ENCODE peak calls at places on chromosomes 11 and 22, in six cellular contexts. M is WTC11, G is left ventricle myocardium inferior, U is endodermal cell, X is osteocyte, K is brain microvascular endothelial cell. R is an unnamed sample.

GRCh38 chr11:126339866-126340434 is 15.5 kb upstream of the ST3GAL4 start:
- DNase-seq in M (no peak), K (no peak), G (peak), X (no peak), U (no peak), R (no peak)

GRCh38 chr11:59669611-59670009 is 773 bp upstream of the PATL1 start:
- DNase-seq in K (peak), X (no peak), U (no peak), G (peak), M (peak), R (peak)

GRCh38 chr11:75055511-75055910 is 41.2 kb downstream of the OR2AT4 start:
- DNase-seq in U (no peak), K (no peak), X (no peak), G (no peak), M (no peak), R (no peak)

GRCh38 chr11:81959341-81959740 is 774.3 kb downstream of the FAM181B start:
- DNase-seq in U (peak), G (no peak), X (no peak), M (peak), K (peak), R (no peak)

GRCh38 chr22:27998511-27999410 is 79.7 kb upstream of the PITPNB start:
- DNase-seq in K (no peak), M (no peak), X (no peak), G (peak), U (no peak), R (no peak)

GRCh38 chr11:67631427-67631826 is 1.7 kb upstream of the NUDT8 start:
- DNase-seq in X (no peak), M (peak), U (peak), G (no peak), K (no peak), R (no peak)

GRCh38 chr11:69409812-69410645 is 71.4 kb upstream of the LINC01488 start:
- DNase-seq in K (no peak), M (no peak), X (no peak), G (no peak), U (no peak), R (no peak)

GRCh38 chr22:24694971-24695928 is 79.3 kb downstream of the PIWIL3 start:
- DNase-seq in K (no peak), U (peak), G (no peak), X (no peak), M (peak), R (no peak)

GRCh38 chr22:22927196-22927887 is 39.7 kb downstream of the IGLL5 start:
- DNase-seq in K (no peak), G (no peak), U (no peak), X (no peak), M (no peak), R (peak)

GRCh38 chr11:121965330-121965729 is 150.7 kb downstream of the BLID start:
- DNase-seq in M (no peak), K (peak), X (no peak), U (no peak), G (peak), R (peak)

GRCh38 chr11:76636826-76637460 is 33.6 kb downstream of the LRRC32 start:
- DNase-seq in M (no peak), X (peak), K (no peak), U (no peak), G (no peak), R (no peak)

GRCh38 chr11:58061813-58062212 is 31.1 kb downstream of the OR6Q1 start:
- DNase-seq in X (no peak), K (peak), U (no peak), M (no peak), G (no peak), R (peak)

GRCh38 chr11:31779268-31779879 is 31.7 kb downstream of the PAX6 start:
- DNase-seq in G (no peak), M (no peak), K (peak), X (no peak), U (no peak), R (peak)

GRCh38 chr11:85970593-85970992 is 98.3 kb downstream of the PICALM start:
- DNase-seq in K (no peak), G (no peak), M (no peak), U (no peak), X (no peak), R (no peak)

GRCh38 chr11:64810891-64811272 is 531 bp upstream of the MEN1 start:
- DNase-seq in K (peak), M (peak), G (no peak), U (no peak), X (no peak), R (no peak)

GRCh38 chr11:62545437-62546243 is 966 bp downstream of the AHNAK start:
- DNase-seq in G (peak), U (peak), K (peak), X (peak), M (peak), R (peak)

GRCh38 chr11:107928767-107929507 is 689 bp downstream of the RAB39A start:
- DNase-seq in K (no peak), M (peak), U (peak), G (peak), X (no peak), R (no peak)

GRCh38 chr11:693415-693831 is 1.6 kb downstream of the DEAF1 start:
- DNase-seq in X (no peak), G (no peak), M (no peak), K (no peak), U (no peak), R (no peak)

GRCh38 chr11:84906995-84907394 is 720.1 kb downstream of the DLG2 start:
- DNase-seq in K (peak), U (no peak), M (no peak), X (no peak), G (no peak), R (no peak)

GRCh38 chr11:78244546-78245315 is 56.0 kb downstream of the USP35 start:
- DNase-seq in K (no peak), M (no peak), X (no peak), G (no peak), U (no peak), R (peak)

GRCh38 chr11:46977038-46977818 is 40.7 kb downstream of the CSTPP1 start:
- DNase-seq in G (no peak), U (peak), X (no peak), K (no peak), M (peak), R (no peak)

GRCh38 chr11:118634435-118635236 is 27.2 kb downstream of the PHLDB1 start:
- DNase-seq in M (peak), X (no peak), K (no peak), U (peak), G (peak), R (no peak)

GRCh38 chr11:75167617-75168016 is 16.7 kb downstream of the SLCO2B1 start:
- DNase-seq in U (no peak), G (no peak), X (no peak), M (no peak), K (no peak), R (no peak)

GRCh38 chr11:63762662-63763505 is 5.7 kb downstream of the ZFTA start:
- DNase-seq in X (no peak), K (no peak), U (peak), M (peak), G (peak), R (no peak)

DNA sequence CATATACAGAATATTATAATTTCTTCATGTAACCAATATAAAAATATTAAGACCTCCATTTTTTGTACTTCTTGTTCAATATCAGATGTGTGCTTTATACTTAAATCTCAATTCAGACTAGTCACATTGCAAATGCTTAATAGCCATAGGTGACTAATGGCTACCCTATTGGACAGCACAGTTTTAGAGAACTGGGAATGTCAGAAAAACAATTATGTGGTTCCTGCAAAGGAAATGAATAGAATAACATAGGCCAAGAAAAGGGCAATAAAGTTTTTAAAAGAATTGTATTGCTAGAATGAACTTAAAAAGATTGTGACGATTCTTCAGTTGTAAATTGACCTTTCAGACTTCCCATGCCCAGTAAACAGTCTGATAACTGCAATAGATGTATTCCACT is 843.0 kb downstream of the METTL15 start:
- DNase-seq in U (no peak), K (no peak), G (no peak), X (no peak), M (no peak), R (no peak)
- TF ChIP-seq CTCF in U (no peak), K (no peak), G (no peak), X (no peak), M (no peak), R (no peak)

DNA sequence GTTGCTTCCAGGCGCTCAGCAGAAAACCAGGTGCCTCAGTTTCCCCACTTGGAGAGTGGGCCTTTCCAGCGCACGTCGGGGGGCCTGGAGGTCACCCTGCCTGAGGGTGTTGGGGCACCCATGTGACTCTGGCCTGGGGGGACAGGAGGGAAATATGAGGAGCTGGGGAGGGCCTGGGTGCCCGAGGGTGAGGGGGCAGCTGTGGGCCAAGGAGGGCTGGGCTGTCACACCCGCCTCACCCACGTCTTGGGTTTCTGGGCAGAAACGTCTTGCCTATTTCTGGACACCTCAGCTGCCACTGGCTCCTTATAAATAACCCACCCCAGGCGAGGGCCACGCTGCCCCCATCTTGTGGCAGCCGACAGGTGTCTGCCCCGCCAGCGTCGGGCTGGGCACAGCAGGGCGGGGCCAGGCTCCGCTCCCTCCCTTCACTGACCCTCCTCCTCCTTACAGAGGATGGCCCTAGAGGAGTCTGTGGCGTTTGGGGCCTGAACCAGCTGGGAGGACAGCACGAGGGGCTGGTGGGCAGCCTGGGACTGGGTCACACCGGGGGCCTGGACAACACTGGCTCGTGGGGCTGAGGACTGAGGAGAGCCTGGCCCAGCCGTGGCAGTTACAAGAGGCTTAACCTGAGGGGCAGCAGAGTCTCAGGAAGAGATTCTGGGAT is 1.5 kb downstream of the TNNT3 start:
- DNase-seq in U (no peak), X (no peak), G (no peak), K (no peak), M (no peak), R (no peak)
- TF ChIP-seq CTCF in U (no peak), X (no peak), G (no peak), K (no peak), M (no peak), R (no peak)

GRCh38 chr11:101586965-101587364 is 3.2 kb upstream of the TRPC6 start:
- DNase-seq in K (no peak), G (no peak), M (no peak), X (no peak), U (no peak), R (no peak)
- TF ChIP-seq CTCF in K (no peak), G (no peak), M (no peak), X (no peak), U (no peak), R (no peak)

DNA sequence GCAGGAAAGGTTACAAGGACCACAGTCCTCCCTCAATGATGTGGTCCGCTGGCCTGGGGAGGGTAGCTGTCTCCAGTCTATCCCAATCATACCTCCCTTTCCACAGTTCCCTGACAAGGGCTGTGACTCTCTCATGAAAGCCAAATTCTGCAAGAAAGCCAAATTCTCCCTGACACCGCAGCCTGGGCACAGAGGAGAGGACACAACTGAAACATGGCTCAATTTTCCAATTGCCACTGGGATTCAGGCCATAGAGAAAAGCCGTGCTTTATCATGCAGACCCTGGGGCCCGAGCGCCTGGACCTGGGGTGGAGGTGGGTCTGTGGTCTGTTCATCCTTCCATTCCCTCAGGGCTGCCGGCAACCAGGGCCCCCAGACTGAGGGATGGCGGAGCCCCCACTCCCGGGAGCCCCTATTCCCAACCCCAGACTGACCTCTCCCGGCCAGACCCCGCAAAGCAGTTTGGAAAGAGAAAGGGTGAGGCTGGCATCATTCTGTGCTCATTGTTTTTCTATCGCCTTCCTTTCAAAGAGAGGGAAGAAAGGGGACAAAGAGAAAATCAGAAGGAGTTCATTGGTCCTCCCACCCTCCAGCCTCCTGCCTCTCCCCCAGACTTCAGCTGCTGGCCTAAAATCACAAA is 239.5 kb downstream of the BUD13 start:
- DNase-seq in K (no peak), G (no peak), U (peak), X (no peak), M (peak), R (no peak)
- TF ChIP-seq CTCF in K (peak), G (peak), U (peak), X (no peak), M (no peak), R (no peak)

R was measured in HFFc6.